ENCODE peak calls at places on chromosomes 7 and 10, in six cellular contexts. I is NB4, G is IMR-90, A is AG04450, Y is AG10803, N is brain microvascular endothelial cell. J is an unnamed sample.

GRCh38 chr10:88232978-88233537 is 350.1 kb downstream of the RNLS start:
- DNase-seq in A (no peak), Y (no peak), G (no peak), I (no peak), N (no peak), J (no peak)

GRCh38 chr10:47098964-47099363 is 187.7 kb downstream of the PTPN20 start:
- DNase-seq in G (no peak), Y (no peak), A (no peak), I (no peak), N (no peak), J (no peak)

GRCh38 chr10:35752469-35753450 is 110.7 kb upstream of the FZD8 start:
- DNase-seq in A (no peak), N (no peak), I (no peak), Y (peak), G (no peak), J (no peak)

GRCh38 chr10:122504551-122504950 is 43.2 kb downstream of the HTRA1 start:
- DNase-seq in N (peak), G (peak), A (peak), Y (peak), I (no peak), J (peak)

GRCh38 chr7:155665957-155666287 is 21.5 kb downstream of the RBM33 start:
- DNase-seq in A (peak), Y (peak), N (peak), G (peak), I (peak), J (peak)

GRCh38 chr10:44235363-44235762 is 149.5 kb downstream of the CXCL12 start:
- DNase-seq in Y (no peak), G (no peak), A (no peak), N (no peak), I (no peak), J (no peak)

GRCh38 chr7:91126762-91127161 is 137.5 kb upstream of the FZD1 start:
- DNase-seq in A (no peak), G (no peak), N (no peak), Y (no peak), I (no peak), J (no peak)

GRCh38 chr10:79127151-79127961 is 58.6 kb downstream of the ZMIZ1 start:
- DNase-seq in G (peak), A (no peak), N (peak), I (peak), Y (peak), J (no peak)

GRCh38 chr7:102044984-102045673 is 227.7 kb downstream of the CUX1 start:
- DNase-seq in A (peak), Y (peak), I (peak), N (peak), G (peak), J (peak)

GRCh38 chr7:20798081-20798693 is 11.5 kb upstream of the SP8 start:
- DNase-seq in A (no peak), N (no peak), G (no peak), Y (peak), I (peak), J (no peak)

GRCh38 chr10:55426138-55426537 is 625.1 kb upstream of the PCDH15 start:
- DNase-seq in N (no peak), Y (no peak), I (no peak), A (no peak), G (no peak), J (no peak)

GRCh38 chr10:31031205-31031665 is 430 bp downstream of the ZNF438 start:
- DNase-seq in I (no peak), A (no peak), N (no peak), G (no peak), Y (no peak), J (no peak)

GRCh38 chr7:151142686-151143040 is 24.8 kb downstream of the GBX1 start:
- DNase-seq in G (no peak), I (no peak), Y (no peak), N (no peak), A (no peak), J (no peak)

GRCh38 chr10:43226441-43226840 is 40.4 kb downstream of the RASGEF1A start:
- DNase-seq in I (no peak), N (no peak), G (no peak), Y (no peak), A (no peak), J (no peak)

GRCh38 chr7:133562617-133563016 is 309.7 kb downstream of the EXOC4 start:
- DNase-seq in A (no peak), G (peak), I (no peak), N (no peak), Y (peak), J (peak)

GRCh38 chr10:100043796-100044195 is 34.0 kb upstream of the DNMBP start:
- DNase-seq in I (peak), N (peak), Y (peak), G (peak), A (no peak), J (no peak)

GRCh38 chr10:22666287-22667092 is 47.9 kb downstream of the PIP4K2A start:
- DNase-seq in N (peak), G (peak), Y (no peak), A (no peak), I (peak), J (no peak)

GRCh38 chr7:117750612-117751563 is 122.4 kb downstream of the CTTNBP2 start:
- DNase-seq in I (peak), N (no peak), Y (peak), G (peak), A (no peak), J (no peak)

GRCh38 chr7:19442016-19442785 is 266.6 kb downstream of the POLR1F start:
- DNase-seq in I (peak), Y (peak), A (peak), G (peak), N (peak), J (peak)

GRCh38 chr10:45000138-45000763 is 472 bp upstream of the ZNF22 start:
- DNase-seq in G (peak), N (peak), I (peak), Y (peak), A (no peak), J (no peak)

GRCh38 chr7:158973440-158973839 is 117.1 kb downstream of the DYNC2I1 start:
- DNase-seq in I (no peak), N (no peak), G (no peak), A (no peak), Y (no peak), J (no peak)
- TF ChIP-seq CTCF in I (no peak), N (peak), G (no peak), A (no peak), Y (no peak), J (no peak)

DNA sequence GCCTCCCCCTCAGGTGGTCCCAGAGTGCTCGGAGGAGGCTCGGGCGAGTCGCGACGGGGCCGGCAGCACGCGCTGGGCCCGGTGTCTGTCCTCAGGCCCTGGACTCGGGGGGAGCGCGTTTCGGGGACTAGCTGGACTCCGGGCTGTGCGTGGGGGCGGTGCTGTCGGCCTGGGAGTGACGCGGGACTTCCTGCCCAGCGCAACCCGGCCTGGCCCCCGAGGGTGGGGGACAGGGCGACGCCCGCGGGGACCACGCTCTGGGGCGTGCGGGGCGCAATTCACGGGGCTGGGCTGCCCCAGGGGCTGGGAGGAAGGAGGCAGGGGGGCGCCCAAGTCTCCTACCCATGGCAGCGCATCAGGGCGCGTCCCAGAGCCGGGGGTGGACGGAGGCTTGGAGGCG is 2.4 kb upstream of the VENTX start:
- DNase-seq in I (peak), Y (no peak), G (no peak), A (no peak), N (no peak), J (no peak)
- H3K4me3 ChIP-seq in I (no peak), Y (no peak), G (no peak), A (no peak), N (no peak), J (no peak)

GRCh38 chr7:29805031-29805430 is 1.3 kb upstream of the WIPF3 start:
- DNase-seq in A (no peak), G (no peak), I (no peak), Y (no peak), N (no peak), J (no peak)

GRCh38 chr7:29808075-29808786 is 1.9 kb downstream of the WIPF3 start:
- DNase-seq in Y (no peak), A (no peak), I (no peak), N (no peak), G (no peak), J (no peak)

GRCh38 chr7:29806131-29806792 is at the start of gene WIPF3:
- DNase-seq in Y (no peak), N (no peak), A (no peak), G (no peak), I (no peak), J (no peak)

GRCh38 chr7:29806793-29807178 is 478 bp downstream of the WIPF3 start:
- DNase-seq in I (no peak), G (no peak), Y (no peak), A (no peak), N (no peak), J (no peak)

DNA sequence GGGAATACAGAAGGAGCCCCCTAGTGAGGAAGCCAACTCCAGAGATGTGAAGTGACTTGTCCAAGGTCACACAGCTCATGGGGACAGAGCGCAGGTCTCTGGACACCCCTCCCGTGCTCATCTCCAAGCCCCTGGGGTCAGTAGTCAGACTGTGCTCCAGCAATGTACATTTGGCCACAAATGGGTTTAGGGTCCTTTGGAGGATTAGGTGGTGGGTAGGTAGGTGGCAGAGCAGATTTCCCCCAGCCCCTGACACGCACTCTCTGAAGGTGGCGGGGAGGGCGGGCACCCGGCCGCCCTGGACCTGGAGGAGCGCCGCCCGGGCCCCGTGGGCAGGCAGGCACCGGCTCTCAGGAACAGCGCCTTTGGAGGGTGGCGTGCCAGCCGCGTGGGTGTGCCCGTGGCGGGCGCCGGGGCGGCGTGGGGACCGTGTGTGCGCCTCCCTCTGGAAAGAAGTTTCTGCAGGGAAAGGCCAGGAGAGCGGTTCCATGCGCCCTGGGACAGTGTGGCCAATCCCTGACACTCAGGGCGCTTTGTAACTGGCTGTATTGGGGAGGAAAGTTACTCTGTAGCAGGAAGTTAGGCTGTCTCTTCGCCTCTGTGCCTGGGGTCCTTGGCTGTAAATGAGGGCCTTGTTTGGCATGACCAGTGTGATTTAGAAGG is 1.0 kb downstream of the WIPF3 start:
- DNase-seq in G (no peak), A (no peak), I (no peak), N (no peak), Y (peak), J (no peak)
- TF ChIP-seq CTCF in G (no peak), A (no peak), I (no peak), N (no peak), Y (no peak), J (no peak)

GRCh38 chr10:48197236-48197899 is 77.1 kb downstream of the FRMPD2 start:
- DNase-seq in G (no peak), I (peak), Y (no peak), A (no peak), N (no peak), J (no peak)

GRCh38 chr10:48194830-48195229 is 79.7 kb downstream of the FRMPD2 start:
- DNase-seq in G (no peak), Y (no peak), A (no peak), I (no peak), N (no peak), J (no peak)

GRCh38 chr10:48195803-48196202 is 78.7 kb downstream of the FRMPD2 start:
- DNase-seq in N (no peak), A (no peak), Y (no peak), I (no peak), G (no peak), J (no peak)

DNA sequence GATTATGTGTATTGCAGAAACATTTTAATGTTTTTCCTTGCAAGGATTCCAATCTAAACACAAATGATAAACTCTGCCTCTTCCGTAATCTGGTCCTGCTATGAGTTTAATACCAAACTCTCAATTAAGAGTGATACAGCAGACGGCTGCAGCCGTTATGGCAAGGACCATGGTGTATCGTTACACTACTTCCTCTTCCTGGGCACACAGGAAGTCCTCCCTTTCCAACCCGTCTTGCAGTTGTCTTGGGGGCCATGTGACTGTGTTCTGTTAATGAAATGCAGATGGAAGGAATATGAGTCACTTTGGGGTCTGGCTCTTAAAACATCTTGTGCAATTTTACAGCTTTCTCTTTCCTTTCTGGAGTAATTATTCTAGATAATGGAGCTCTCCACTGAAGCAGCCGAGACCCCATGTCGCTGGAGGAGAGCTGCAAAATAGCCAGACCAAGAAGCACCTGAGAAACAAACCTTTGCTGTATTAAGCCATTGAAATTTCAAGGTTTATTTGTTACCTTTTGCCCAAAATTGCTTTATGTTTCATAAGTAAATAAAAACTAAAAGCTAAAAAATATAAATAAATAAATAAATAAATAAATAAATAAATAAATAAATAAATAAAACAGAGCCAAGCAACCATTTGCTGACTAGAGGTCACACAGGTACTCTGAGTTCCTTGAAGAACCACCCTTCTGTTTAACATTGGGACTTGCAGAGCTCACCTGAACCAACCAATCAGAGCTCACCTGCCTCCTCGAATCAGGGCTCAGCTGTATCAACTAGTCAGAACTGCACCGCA is 74.7 kb downstream of the FRMPD2 start:
- DNase-seq in N (peak), G (peak), A (no peak), I (peak), Y (peak), J (peak)
- H3K4me3 ChIP-seq in N (no peak), G (no peak), A (no peak), I (no peak), Y (no peak), J (no peak)